ENCODE peak calls at places on chromosome 20, in eight cellular contexts. S is SK-N-SH, Q is breast epithelium, Y is adrenal gland, F is tibial nerve, U is neural progenitor cell, J is upper lobe of right lung, T is PC-3. I is an unnamed sample. For H3K4me1 and H3K36me3, the result is how much of the 10 kb centered on the place peaks cover.

GRCh38 chr20:47585087-47585747 is 83.5 kb downstream of the NCOA3 start:
- DNase-seq in S (no peak), Q (no peak), Y (no peak), F (no peak), U (no peak), J (no peak), T (no peak), I (no peak)

GRCh38 chr20:22338140-22338708 is 246.1 kb downstream of the FOXA2 start:
- DNase-seq in S (no peak), Q (no peak), Y (no peak), F (no peak), U (no peak), J (no peak), T (no peak), I (no peak)

GRCh38 chr20:45346851-45347250 is 1.4 kb downstream of the SDC4 start:
- DNase-seq in S (no peak), Q (no peak), Y (no peak), F (no peak), U (no peak), J (no peak), T (peak), I (no peak)

GRCh38 chr20:25695532-25696383 is 895 bp downstream of the ZNF337 start:
- DNase-seq in S (no peak), Q (no peak), Y (peak), F (no peak), U (peak), J (no peak), T (peak), I (peak)

GRCh38 chr20:45779011-45779915 is 12.4 kb downstream of the WFDC3 start:
- DNase-seq in S (no peak), Q (peak), Y (peak), F (peak), U (no peak), J (peak), T (peak), I (peak)

GRCh38 chr20:56630506-56631317 is 1.6 kb downstream of the TFAP2C start:
- DNase-seq in S (peak), Q (no peak), Y (no peak), F (no peak), U (peak), J (no peak), T (peak), I (no peak)

GRCh38 chr20:6819599-6819998 is 52.1 kb downstream of the BMP2 start:
- DNase-seq in S (no peak), Q (no peak), Y (no peak), F (no peak), U (no peak), J (no peak), T (peak), I (no peak)

GRCh38 chr20:63969851-63970713 is at the start of gene ZNF512B:
- DNase-seq in S (peak), Q (no peak), Y (peak), F (no peak), U (peak), J (peak), T (peak), I (no peak)

GRCh38 chr20:2840138-2840966 is at the start of the genes PCED1A and VPS16:
- DNase-seq in S (peak), Q (peak), Y (peak), F (peak), U (peak), J (peak), T (peak), I (peak)

GRCh38 chr20:53493201-53493908 is 100.3 kb downstream of the ZNF217 start:
- DNase-seq in S (peak), Q (no peak), Y (peak), F (no peak), U (no peak), J (no peak), T (no peak), I (no peak)

GRCh38 chr20:53489528-53489927 is 104.1 kb downstream of the ZNF217 start:
- DNase-seq in S (no peak), Q (no peak), Y (no peak), F (no peak), U (no peak), J (no peak), T (no peak), I (no peak)

GRCh38 chr20:53487453-53487852 is 106.2 kb downstream of the ZNF217 start:
- DNase-seq in S (no peak), Q (no peak), Y (no peak), F (no peak), U (no peak), J (no peak), T (no peak), I (no peak)

GRCh38 chr20:53492212-53492611 is 101.4 kb downstream of the ZNF217 start:
- DNase-seq in S (no peak), Q (no peak), Y (no peak), F (no peak), U (no peak), J (no peak), T (peak), I (no peak)

GRCh38 chr20:53488779-53489272 is 104.8 kb downstream of the ZNF217 start:
- DNase-seq in S (no peak), Q (no peak), Y (no peak), F (no peak), U (no peak), J (no peak), T (no peak), I (no peak)
- H3K4me1 ChIP-seq in S (under half), Q (under half), Y (under half), F (under half), U (under half), J (under half), T (under half), I (under half)

DNA sequence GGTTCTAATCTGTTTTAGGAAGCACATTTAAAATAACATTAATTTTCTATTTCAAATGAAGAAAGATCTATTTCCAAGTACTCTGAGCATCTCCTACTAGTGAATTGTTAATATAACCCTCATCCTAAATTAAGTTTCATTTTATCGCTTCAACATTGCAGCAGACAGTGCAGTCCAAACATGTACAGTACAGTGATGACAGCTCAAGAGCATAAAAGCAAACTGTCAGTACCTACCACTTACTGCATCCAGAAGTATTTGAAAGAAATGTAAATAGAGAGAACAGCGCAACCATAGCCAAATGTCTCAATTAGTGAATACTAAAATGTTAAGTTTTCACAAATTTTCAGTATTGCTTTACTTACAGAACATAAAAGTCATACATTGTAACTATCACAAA is 179.4 kb downstream of the ISM1 start:
- DNase-seq in S (no peak), Q (no peak), Y (no peak), F (no peak), U (no peak), J (no peak), T (no peak), I (no peak)
- TF ChIP-seq CTCF in S (no peak), Q (no peak), Y (no peak), F (no peak), U (no peak), J (no peak), T (no peak), I (no peak)

GRCh38 chr20:38515631-38516030 is 43.0 kb downstream of the RALGAPB start:
- DNase-seq in S (no peak), Q (no peak), Y (peak), F (no peak), U (no peak), J (no peak), T (no peak), I (no peak)

GRCh38 chr20:38514947-38515346 is 42.3 kb downstream of the RALGAPB start:
- DNase-seq in S (peak), Q (no peak), Y (no peak), F (no peak), U (no peak), J (no peak), T (no peak), I (no peak)

GRCh38 chr20:38523697-38524096 is 51.1 kb downstream of the RALGAPB start:
- DNase-seq in S (no peak), Q (no peak), Y (no peak), F (no peak), U (no peak), J (no peak), T (peak), I (no peak)

GRCh38 chr20:38520261-38520660 is 47.6 kb downstream of the RALGAPB start:
- DNase-seq in S (no peak), Q (no peak), Y (no peak), F (no peak), U (no peak), J (no peak), T (no peak), I (no peak)
- H3K36me3 ChIP-seq in S (half or more), Q (under half), Y (under half), F (half or more), U (under half), J (half or more), T (under half), I (under half)

DNA sequence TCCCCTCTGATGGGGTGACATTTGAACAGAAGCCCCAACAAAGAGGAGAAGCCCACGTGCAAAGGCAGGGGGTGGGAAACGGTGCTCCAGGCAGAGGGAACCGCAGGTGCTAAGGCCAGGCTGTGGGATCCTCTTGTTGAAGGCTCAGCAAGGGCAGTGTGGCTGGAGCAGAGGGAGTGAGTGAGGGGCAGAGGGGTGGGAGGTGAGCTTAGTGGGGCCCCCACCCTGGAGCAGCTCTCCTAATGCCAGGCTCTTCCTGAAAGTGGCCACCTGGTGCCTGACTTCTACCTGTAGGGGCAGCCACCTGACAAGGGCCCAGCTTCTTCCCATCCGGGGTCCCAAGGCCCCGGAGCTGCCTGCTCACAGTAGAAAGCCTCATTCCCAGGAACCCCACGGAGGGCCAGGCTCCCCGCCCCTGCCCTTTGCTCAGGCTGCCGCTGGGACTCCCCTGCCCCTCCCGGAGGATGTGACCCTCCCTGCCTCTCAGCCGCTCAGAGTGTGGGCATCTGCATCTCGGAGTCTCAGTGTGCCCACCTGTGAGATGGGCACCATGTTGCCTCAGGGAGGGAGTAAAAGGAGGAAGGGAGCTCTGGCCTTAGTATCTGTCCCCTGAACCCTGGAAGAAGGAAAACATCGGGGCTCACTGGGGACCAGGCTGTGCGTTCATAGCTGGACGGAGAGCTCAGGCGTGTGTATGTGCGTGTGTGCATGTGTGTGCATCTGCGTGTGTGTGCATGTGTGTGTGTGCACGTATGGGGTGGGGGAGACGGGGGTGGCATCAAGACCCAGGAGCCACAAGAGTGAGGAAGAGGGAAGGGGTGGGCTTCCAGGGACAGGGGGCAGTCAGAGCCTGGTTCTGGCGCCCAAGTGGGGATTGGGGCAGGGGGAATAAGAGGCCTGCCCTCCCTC is 119.4 kb downstream of the CEBPB start:
- DNase-seq in S (no peak), Q (no peak), Y (no peak), F (no peak), U (no peak), J (peak), T (no peak), I (no peak)
- H3K4me1 ChIP-seq in S (under half), Q (under half), Y (under half), F (under half), U (under half), J (half or more), T (half or more), I (under half)

GRCh38 chr20:34300809-34301586 is 2.2 kb downstream of the AHCY start:
- DNase-seq in S (no peak), Q (no peak), Y (no peak), F (no peak), U (no peak), J (no peak), T (no peak), I (peak)
- TF ChIP-seq CTCF in S (no peak), Q (no peak), Y (no peak), F (no peak), U (no peak), J (no peak), T (no peak), I (no peak)

GRCh38 chr20:18527836-18528235 is 20.1 kb downstream of the SEC23B start:
- DNase-seq in S (no peak), Q (no peak), Y (no peak), F (no peak), U (no peak), J (no peak), T (peak), I (no peak)
- H3K36me3 ChIP-seq in S (half or more), Q (under half), Y (under half), F (half or more), U (under half), J (half or more), T (half or more), I (half or more)

I was measured in gastrocnemius medialis.